ENCODE peak calls at places on chromosomes 12 and 14, in four cellular contexts. M is uterus, X is pulmonary artery endothelial cell, D is T follicular helper cell. Y is an unnamed sample.

GRCh38 chr14:73245401-73246325 is 8.4 kb downstream of the PAPLN start:
- DNase-seq in X (no peak), D (peak), M (no peak), Y (peak)

GRCh38 chr12:105814283-105814682 is 324.5 kb downstream of the NUAK1 start:
- DNase-seq in D (no peak), M (no peak), X (no peak), Y (no peak)

GRCh38 chr12:100069795-100070194 is 72.9 kb downstream of the BLTP3B start:
- DNase-seq in M (no peak), D (no peak), X (no peak), Y (no peak)

GRCh38 chr12:122121341-122122192 is 43.0 kb downstream of the MLXIP start:
- DNase-seq in D (no peak), M (no peak), X (no peak), Y (no peak)

GRCh38 chr12:44774815-44775411 is 101.2 kb downstream of the NELL2 start:
- DNase-seq in X (peak), M (no peak), D (peak), Y (no peak)

GRCh38 chr14:92846162-92846897 is 52.2 kb downstream of the GOLGA5 start:
- DNase-seq in D (no peak), M (no peak), X (peak), Y (no peak)

GRCh38 chr14:24238527-24239037 is 3.8 kb downstream of the TINF2 start:
- DNase-seq in X (no peak), D (no peak), M (no peak), Y (no peak)

GRCh38 chr14:65010211-65010931 is 23.7 kb downstream of the FNTB start:
- DNase-seq in X (no peak), M (no peak), D (no peak), Y (no peak)

GRCh38 chr12:82942963-82943362 is 256.3 kb downstream of the TMTC2 start:
- DNase-seq in X (no peak), D (no peak), M (no peak), Y (no peak)

GRCh38 chr14:36942522-36943245 is 229.7 kb downstream of the SLC25A21 start:
- DNase-seq in X (no peak), M (no peak), D (no peak), Y (no peak)

GRCh38 chr12:48629541-48629940 is 52.5 kb downstream of the KANSL2 start:
- DNase-seq in M (no peak), D (no peak), X (no peak), Y (no peak)

GRCh38 chr12:2154050-2154449 is 101.3 kb downstream of the CACNA1C start:
- DNase-seq in M (no peak), D (no peak), X (no peak), Y (no peak)

GRCh38 chr12:57149309-57149900 is 2.0 kb upstream of the LRP1-AS start:
- DNase-seq in D (no peak), M (peak), X (no peak), Y (peak)

GRCh38 chr14:70472253-70473159 is 20.5 kb downstream of the ADAM21 start:
- DNase-seq in D (no peak), M (no peak), X (no peak), Y (no peak)

GRCh38 chr14:75877884-75878283 is 103.9 kb downstream of the TGFB3 start:
- DNase-seq in M (no peak), D (no peak), X (no peak), Y (no peak)

GRCh38 chr12:77761286-77761685 is 69.4 kb upstream of the NAV3 start:
- DNase-seq in D (no peak), M (no peak), X (no peak), Y (no peak)

GRCh38 chr12:85564786-85565185 is 271.4 kb downstream of the RASSF9 start:
- DNase-seq in D (no peak), M (no peak), X (no peak), Y (no peak)

GRCh38 chr14:75280831-75281690 is 2.4 kb downstream of the FOS start:
- DNase-seq in D (peak), M (no peak), X (no peak), Y (no peak)

GRCh38 chr12:31682136-31682962 is 22.9 kb downstream of the ETFBKMT start:
- DNase-seq in X (peak), M (no peak), D (peak), Y (peak)

GRCh38 chr14:76091036-76091435 is 60.7 kb upstream of the GPATCH2L start:
- DNase-seq in X (no peak), M (peak), D (no peak), Y (no peak)

GRCh38 chr12:102406033-102406584 is 74.3 kb downstream of the IGF1 start:
- DNase-seq in M (no peak), D (no peak), X (no peak), Y (no peak)

GRCh38 chr14:32200368-32201195 is 1.3 kb upstream of the RNU6-7 start:
- DNase-seq in D (no peak), X (no peak), M (no peak), Y (no peak)

GRCh38 chr14:37597538-37598084 is 2.2 kb downstream of the TTC6 start:
- DNase-seq in D (no peak), X (no peak), M (no peak), Y (no peak)

GRCh38 chr14:93997933-93998870 is 1.1 kb downstream of the CCDC197 start:
- DNase-seq in D (no peak), X (no peak), M (no peak), Y (no peak)

GRCh38 chr14:72739446-72740405 is 154.2 kb downstream of the DPF3 start:
- DNase-seq in M (no peak), D (no peak), X (no peak), Y (no peak)

GRCh38 chr14:97524579-97525319 is 727.6 kb downstream of the VRK1 start:
- DNase-seq in M (no peak), D (no peak), X (no peak), Y (no peak)

GRCh38 chr14:101177301-101178055 is 274.0 kb upstream of the RTL1 start:
- DNase-seq in D (no peak), X (no peak), M (no peak), Y (no peak)

GRCh38 chr12:30026621-30027234 is 243.0 kb upstream of the TMTC1 start:
- DNase-seq in X (peak), M (no peak), D (no peak), Y (no peak)

GRCh38 chr12:62698701-62699101 is 232.1 kb downstream of the MON2 start:
- DNase-seq in M (no peak), D (no peak), X (peak), Y (no peak)

GRCh38 chr12:76249501-76249900 is 98.7 kb downstream of the BBS10 start:
- DNase-seq in M (no peak), X (no peak), D (no peak), Y (no peak)

GRCh38 chr12:42691991-42692557 is 102.5 kb upstream of the PRICKLE1 start:
- DNase-seq in M (no peak), X (no peak), D (no peak), Y (no peak)

GRCh38 chr12:102548543-102548942 is 68.2 kb upstream of the IGF1 start:
- DNase-seq in X (no peak), D (no peak), M (peak), Y (no peak)

GRCh38 chr12:57242329-57242690 is 8.7 kb downstream of the STAC3 start:
- DNase-seq in M (no peak), X (no peak), D (no peak), Y (no peak)

GRCh38 chr12:93813972-93814821 is 137.0 kb downstream of the CRADD start:
- DNase-seq in D (no peak), X (no peak), M (peak), Y (peak)

GRCh38 chr12:27868165-27868564 is 88.1 kb upstream of the MANSC4 start:
- DNase-seq in D (no peak), X (no peak), M (no peak), Y (no peak)

GRCh38 chr12:29783773-29784666 is at the start of gene TMTC1:
- DNase-seq in X (no peak), M (peak), D (no peak), Y (peak)

GRCh38 chr12:56836317-56836716 is 73.2 kb downstream of the HSD17B6 start:
- DNase-seq in M (no peak), X (no peak), D (no peak), Y (peak)

GRCh38 chr12:49923878-49924610 is 20.3 kb upstream of the FAIM2 start:
- DNase-seq in M (no peak), X (no peak), D (no peak), Y (no peak)

GRCh38 chr12:65335021-65335714 is 56.7 kb downstream of the MSRB3 start:
- DNase-seq in M (peak), X (no peak), D (no peak), Y (no peak)

GRCh38 chr12:113322353-113322752 is 12.6 kb downstream of the SLC8B1 start:
- DNase-seq in D (no peak), X (no peak), M (no peak), Y (no peak)

Y was measured in lung.